ENCODE peak calls at places on chromosomes 7 and 10, in four cellular contexts. H is NCI-H1417, X is left lung, W is neural crest cell. J is an unnamed sample.

GRCh38 chr7:102912742-102913141 is at the start of gene LRRC17:
- DNase-seq in H (no peak), X (no peak), W (peak; percentile 36), J (peak; percentile 96)

GRCh38 chr7:84258628-84259027 is 64.0 kb upstream of the SEMA3A start:
- DNase-seq in H (no peak), X (no peak), W (no peak), J (no peak)

GRCh38 chr10:49577182-49577925 is 32.8 kb upstream of the SLC18A3 start:
- DNase-seq in H (no peak), X (no peak), W (no peak), J (no peak)

GRCh38 chr7:140062118-140062527 is 628 bp downstream of the PARP12 start:
- DNase-seq in H (peak; percentile 74), X (no peak), W (no peak), J (peak; percentile 68)

GRCh38 chr10:16586358-16587138 is 64.9 kb upstream of the C1QL3 start:
- DNase-seq in H (no peak), X (no peak), W (no peak), J (no peak)

GRCh38 chr10:105140600-105140999 is 499.5 kb downstream of the SORCS3 start:
- DNase-seq in H (no peak), X (no peak), W (no peak), J (no peak)

GRCh38 chr7:96723622-96724021 is 14.0 kb upstream of the SEM1 start:
- DNase-seq in H (peak; percentile 29), X (no peak), W (no peak), J (no peak)

GRCh38 chr7:138713191-138713590 is 12.0 kb upstream of the SVOPL start:
- DNase-seq in H (no peak), X (no peak), W (no peak), J (no peak)

GRCh38 chr7:117997862-117998825 is 124.9 kb upstream of the CTTNBP2 start:
- DNase-seq in H (no peak), X (no peak), W (no peak), J (no peak)

GRCh38 chr10:10330481-10330880 is 687.2 kb upstream of the CELF2 start:
- DNase-seq in H (no peak), X (no peak), W (no peak), J (no peak)

GRCh38 chr10:47114680-47115186 is 185.3 kb upstream of the GDF10 start:
- DNase-seq in H (no peak), X (no peak), W (no peak), J (no peak)

GRCh38 chr7:55325371-55325792 is 39.8 kb upstream of the LANCL2 start:
- DNase-seq in H (no peak), X (no peak), W (no peak), J (no peak)

GRCh38 chr10:78756604-78757442 is 311.9 kb upstream of the ZMIZ1 start:
- DNase-seq in H (no peak), X (peak; percentile 91), W (no peak), J (no peak)

GRCh38 chr10:51289519-51289918 is 215.2 kb downstream of the PRKG1 start:
- DNase-seq in H (no peak), X (no peak), W (no peak), J (no peak)

GRCh38 chr7:91090684-91091083 is 173.5 kb upstream of the FZD1 start:
- DNase-seq in H (no peak), X (no peak), W (no peak), J (no peak)

GRCh38 chr10:116886772-116887171 is 37.5 kb downstream of the ENO4 start:
- DNase-seq in H (no peak), X (no peak), W (no peak), J (no peak)

GRCh38 chr7:99272476-99273045 is at the start of gene MYH16:
- DNase-seq in H (no peak), X (no peak), W (no peak), J (no peak)

J was measured in NCI-H1092 treated with DMSO at 0.1 percent for 48 hours.